ENCODE peak calls at places on chromosomes 5 and 9, in four cellular contexts. J, X, L and A are unnamed samples.

GRCh38 chr5:86461169-86461956 is 156.4 kb upstream of the COX7C start:
- DNase-seq in J (no peak), X (no peak), L (no peak), A (no peak)

GRCh38 chr9:129305246-129305645 is 127.2 kb upstream of the IER5L start:
- DNase-seq in J (peak), X (no peak), L (peak), A (no peak)

GRCh38 chr9:21095561-21095960 is 17.8 kb upstream of the IFNB1 start:
- DNase-seq in J (no peak), X (no peak), L (no peak), A (no peak)

GRCh38 chr9:129712595-129713524 is 40.0 kb downstream of the PTGES start:
- DNase-seq in J (no peak), X (peak), L (no peak), A (no peak)

GRCh38 chr9:110329676-110330235 is 7.9 kb downstream of the TXNDC8 start:
- DNase-seq in J (no peak), X (no peak), L (no peak), A (no peak)

GRCh38 chr9:119795395-119795794 is 426.2 kb upstream of the BRINP1 start:
- DNase-seq in J (no peak), X (no peak), L (no peak), A (no peak)

GRCh38 chr9:113484258-113484730 is 20.8 kb downstream of the RGS3 start:
- DNase-seq in J (no peak), X (no peak), L (peak), A (no peak)

GRCh38 chr5:120684749-120685415 is 220.8 kb downstream of the PRR16 start:
- DNase-seq in J (no peak), X (peak), L (no peak), A (no peak)

GRCh38 chr9:137575725-137576411 is 2.9 kb downstream of the DPH7 start:
- DNase-seq in J (no peak), X (no peak), L (no peak), A (no peak)

GRCh38 chr5:57896596-57896995 is 414.0 kb upstream of the ACTBL2 start:
- DNase-seq in J (no peak), X (no peak), L (no peak), A (no peak)

GRCh38 chr5:95392593-95393182 is 1.5 kb downstream of the FAM81B start:
- DNase-seq in J (no peak), X (peak), L (no peak), A (no peak)

GRCh38 chr5:9686211-9686610 is 56.1 kb upstream of the TAS2R1 start:
- DNase-seq in J (no peak), X (no peak), L (no peak), A (no peak)

GRCh38 chr5:114634517-114634916 is 272.6 kb downstream of the KCNN2 start:
- DNase-seq in J (no peak), X (no peak), L (no peak), A (no peak)

GRCh38 chr5:60516688-60517087 is 183.3 kb downstream of the DEPDC1B start:
- DNase-seq in J (no peak), X (no peak), L (no peak), A (no peak)

GRCh38 chr9:85740821-85741111 is 988 bp downstream of the AGTPBP1 start:
- DNase-seq in J (no peak), X (peak), L (no peak), A (no peak)

GRCh38 chr9:75993434-75993833 is 103.0 kb downstream of the PCSK5 start:
- DNase-seq in J (no peak), X (peak), L (no peak), A (no peak)

GRCh38 chr5:168706655-168707069 is 127.5 kb upstream of the PANK3 start:
- DNase-seq in J (peak), X (peak), L (no peak), A (no peak)

GRCh38 chr9:20620658-20621552 is 1.4 kb downstream of the MLLT3 start:
- DNase-seq in J (peak), X (peak), L (peak), A (peak)

GRCh38 chr5:73103885-73104284 is 16.5 kb upstream of the TMEM171 start:
- DNase-seq in J (no peak), X (no peak), L (no peak), A (no peak)

GRCh38 chr5:124952566-124952965 is 206.1 kb upstream of the ZNF608 start:
- DNase-seq in J (no peak), X (no peak), L (no peak), A (no peak)

GRCh38 chr5:169777112-169777511 is 140.0 kb downstream of the DOCK2 start:
- DNase-seq in J (no peak), X (no peak), L (no peak), A (no peak)

GRCh38 chr5:6832994-6833393 is 119.8 kb downstream of the TENT4A start:
- DNase-seq in J (no peak), X (peak), L (no peak), A (no peak)

GRCh38 chr5:112381521-112381920 is 37.6 kb downstream of the EPB41L4A start:
- DNase-seq in J (no peak), X (no peak), L (no peak), A (no peak)

GRCh38 chr5:68898961-68899471 is 194.8 kb upstream of the SLC30A5 start:
- DNase-seq in J (peak), X (peak), L (no peak), A (no peak)

GRCh38 chr5:143586781-143587362 is 183.4 kb upstream of the NR3C1 start:
- DNase-seq in J (no peak), X (no peak), L (no peak), A (no peak)

GRCh38 chr9:110066929-110067716 is 140.8 kb downstream of the C9orf152 start:
- DNase-seq in J (no peak), X (no peak), L (no peak), A (no peak)

GRCh38 chr9:3828495-3828894 is 302.7 kb upstream of the RFX3 start:
- DNase-seq in J (no peak), X (no peak), L (no peak), A (no peak)

GRCh38 chr5:38670878-38671277 is 114.4 kb upstream of the LIFR start:
- DNase-seq in J (peak), X (no peak), L (no peak), A (no peak)